ENCODE peak calls at places on chromosomes 11 and 22, in five cellular contexts. One of them, this sample, is unnamed.
A peak's percentile ranks its signal among the peaks of the same experiment; 100 is the strongest.

GRCh38 chr11:61834278-61835004 is 6.3 kb downstream of the FADS2 start:
- DNase-seq in breast epithelium: no peak
- DNase-seq in transverse colon: no peak
- DNase-seq in endothelial cell of umbilical vein: peak; percentile 88
- DNase-seq in aorta: peak; percentile 87
- DNase-seq in this sample: peak; percentile 87

GRCh38 chr11:26858098-26858497 is 135.8 kb upstream of the FIBIN start:
- DNase-seq in endothelial cell of umbilical vein: no peak
- DNase-seq in transverse colon: no peak
- DNase-seq in aorta: no peak
- DNase-seq in breast epithelium: no peak
- DNase-seq in this sample: no peak

GRCh38 chr22:19222242-19223005 is 43.9 kb upstream of the SLC25A1 start:
- DNase-seq in aorta: no peak
- DNase-seq in breast epithelium: no peak
- DNase-seq in endothelial cell of umbilical vein: no peak
- DNase-seq in transverse colon: no peak
- DNase-seq in this sample: no peak

GRCh38 chr11:29511394-29511793 is 505.4 kb downstream of the KCNA4 start:
- DNase-seq in endothelial cell of umbilical vein: no peak
- DNase-seq in transverse colon: no peak
- DNase-seq in breast epithelium: no peak
- DNase-seq in aorta: no peak
- DNase-seq in this sample: no peak

GRCh38 chr11:117690484-117691205 is 106.4 kb downstream of the DSCAML1 start:
- DNase-seq in aorta: no peak
- DNase-seq in breast epithelium: no peak
- DNase-seq in endothelial cell of umbilical vein: no peak
- DNase-seq in transverse colon: no peak
- DNase-seq in this sample: no peak

GRCh38 chr22:48660795-48661740 is 1166.6 kb downstream of the BRD1 start:
- DNase-seq in breast epithelium: no peak
- DNase-seq in transverse colon: no peak
- DNase-seq in endothelial cell of umbilical vein: no peak
- DNase-seq in aorta: no peak
- DNase-seq in this sample: no peak

GRCh38 chr22:35510481-35510934 is 30.1 kb upstream of the RASD2 start:
- DNase-seq in endothelial cell of umbilical vein: no peak
- DNase-seq in aorta: no peak
- DNase-seq in transverse colon: no peak
- DNase-seq in breast epithelium: no peak
- DNase-seq in this sample: no peak

GRCh38 chr11:6191733-6192132 is 7.3 kb upstream of the OR52W1 start:
- DNase-seq in endothelial cell of umbilical vein: no peak
- DNase-seq in transverse colon: no peak
- DNase-seq in aorta: no peak
- DNase-seq in breast epithelium: no peak
- DNase-seq in this sample: no peak

GRCh38 chr11:128289048-128289447 is 298.3 kb downstream of the ETS1 start:
- DNase-seq in aorta: no peak
- DNase-seq in transverse colon: no peak
- DNase-seq in breast epithelium: no peak
- DNase-seq in endothelial cell of umbilical vein: no peak
- DNase-seq in this sample: no peak

GRCh38 chr11:30107899-30108298 is 91.1 kb upstream of the KCNA4 start:
- DNase-seq in transverse colon: no peak
- DNase-seq in endothelial cell of umbilical vein: no peak
- DNase-seq in aorta: no peak
- DNase-seq in breast epithelium: no peak
- DNase-seq in this sample: no peak

GRCh38 chr11:1937616-1938342 is 9.4 kb upstream of the MRPL23 start:
- DNase-seq in aorta: peak; percentile 33
- DNase-seq in transverse colon: no peak
- DNase-seq in endothelial cell of umbilical vein: no peak
- DNase-seq in breast epithelium: no peak
- DNase-seq in this sample: no peak

GRCh38 chr11:100942016-100942415 is 187.6 kb downstream of the PGR start:
- DNase-seq in transverse colon: peak; percentile 11
- DNase-seq in breast epithelium: peak; percentile 57
- DNase-seq in aorta: no peak
- DNase-seq in endothelial cell of umbilical vein: no peak
- DNase-seq in this sample: peak; percentile 47

GRCh38 chr11:109819410-109819809 is 273.8 kb upstream of the ZC3H12C start:
- DNase-seq in transverse colon: no peak
- DNase-seq in endothelial cell of umbilical vein: no peak
- DNase-seq in breast epithelium: no peak
- DNase-seq in aorta: no peak
- DNase-seq in this sample: no peak

GRCh38 chr11:14607713-14608112 is 35.9 kb upstream of the PDE3B start:
- DNase-seq in breast epithelium: no peak
- DNase-seq in transverse colon: no peak
- DNase-seq in aorta: no peak
- DNase-seq in endothelial cell of umbilical vein: no peak
- DNase-seq in this sample: no peak

GRCh38 chr22:17501679-17502285 is 61.5 kb upstream of the SLC25A18 start:
- DNase-seq in breast epithelium: no peak
- DNase-seq in aorta: no peak
- DNase-seq in endothelial cell of umbilical vein: peak; percentile 79
- DNase-seq in transverse colon: peak; percentile 9
- DNase-seq in this sample: no peak

GRCh38 chr22:22751043-22751603 is 106.7 kb downstream of the GGTLC2 start:
- DNase-seq in breast epithelium: no peak
- DNase-seq in transverse colon: no peak
- DNase-seq in aorta: no peak
- DNase-seq in endothelial cell of umbilical vein: no peak
- DNase-seq in this sample: no peak

GRCh38 chr11:33620423-33621120 is 80.1 kb downstream of the C11orf91 start:
- DNase-seq in transverse colon: no peak
- DNase-seq in endothelial cell of umbilical vein: peak; percentile 11
- DNase-seq in aorta: no peak
- DNase-seq in breast epithelium: no peak
- DNase-seq in this sample: no peak

GRCh38 chr22:20107471-20107901 is 8.4 kb upstream of the RANBP1 start:
- DNase-seq in breast epithelium: no peak
- DNase-seq in endothelial cell of umbilical vein: no peak
- DNase-seq in aorta: peak; percentile 36
- DNase-seq in transverse colon: no peak
- DNase-seq in this sample: peak; percentile 6

GRCh38 chr11:47331454-47332302 is 20.8 kb downstream of the MYBPC3 start:
- DNase-seq in endothelial cell of umbilical vein: no peak
- DNase-seq in breast epithelium: no peak
- DNase-seq in aorta: no peak
- DNase-seq in transverse colon: peak; percentile 69
- DNase-seq in this sample: peak; percentile 34

GRCh38 chr11:94183886-94184264 is 55.2 kb downstream of the PANX1 start:
- DNase-seq in transverse colon: peak; percentile 73
- DNase-seq in aorta: peak; percentile 71
- DNase-seq in endothelial cell of umbilical vein: peak; percentile 71
- DNase-seq in breast epithelium: peak; percentile 73
- DNase-seq in this sample: peak; percentile 49

GRCh38 chr11:78941226-78941851 is 366.7 kb upstream of the NARS2 start:
- DNase-seq in breast epithelium: no peak
- DNase-seq in transverse colon: no peak
- DNase-seq in aorta: no peak
- DNase-seq in endothelial cell of umbilical vein: no peak
- DNase-seq in this sample: peak; percentile 54

GRCh38 chr11:133536198-133536597 is 3.9 kb upstream of the OPCML start:
- DNase-seq in aorta: no peak
- DNase-seq in transverse colon: no peak
- DNase-seq in endothelial cell of umbilical vein: no peak
- DNase-seq in breast epithelium: no peak
- DNase-seq in this sample: no peak

GRCh38 chr11:93113824-93114223 is 84.0 kb downstream of the SLC36A4 start:
- DNase-seq in endothelial cell of umbilical vein: no peak
- DNase-seq in aorta: no peak
- DNase-seq in transverse colon: no peak
- DNase-seq in breast epithelium: no peak
- DNase-seq in this sample: no peak

GRCh38 chr11:116852261-116853125 is 15.1 kb upstream of the APOA1 start:
- DNase-seq in aorta: no peak
- DNase-seq in transverse colon: peak; percentile 42
- DNase-seq in endothelial cell of umbilical vein: peak; percentile 63
- DNase-seq in breast epithelium: no peak
- DNase-seq in this sample: no peak

GRCh38 chr11:46977038-46977818 is 40.7 kb downstream of the CSTPP1 start:
- DNase-seq in endothelial cell of umbilical vein: no peak
- DNase-seq in transverse colon: no peak
- DNase-seq in breast epithelium: no peak
- DNase-seq in aorta: no peak
- DNase-seq in this sample: no peak

GRCh38 chr11:9029477-9029876 is 25.7 kb upstream of the NRIP3 start:
- DNase-seq in breast epithelium: no peak
- DNase-seq in endothelial cell of umbilical vein: no peak
- DNase-seq in transverse colon: no peak
- DNase-seq in aorta: no peak
- DNase-seq in this sample: no peak

GRCh38 chr11:19200410-19201201 is 1.2 kb downstream of the CSRP3 start:
- DNase-seq in aorta: peak; percentile 55
- DNase-seq in breast epithelium: peak; percentile 63
- DNase-seq in endothelial cell of umbilical vein: peak; percentile 63
- DNase-seq in transverse colon: peak; percentile 60
- DNase-seq in this sample: no peak
- H3K27ac ChIP-seq in aorta: no peak overlapping the region
- H3K27ac ChIP-seq in breast epithelium: no peak overlapping the region
- H3K27ac ChIP-seq in endothelial cell of umbilical vein: no peak overlapping the region
- H3K27ac ChIP-seq in transverse colon: peak overlapping the region; percentile 21
- H3K27ac ChIP-seq in this sample: peak overlapping the region; percentile 82

GRCh38 chr11:64180871-64181270 is 5.1 kb upstream of the STIP1 start:
- DNase-seq in breast epithelium: no peak
- DNase-seq in aorta: no peak
- DNase-seq in transverse colon: no peak
- DNase-seq in endothelial cell of umbilical vein: no peak
- DNase-seq in this sample: no peak

GRCh38 chr11:64181506-64182411 is 4.2 kb upstream of the STIP1 start:
- DNase-seq in aorta: peak; percentile 97
- DNase-seq in breast epithelium: peak; percentile 87
- DNase-seq in transverse colon: peak; percentile 93
- DNase-seq in endothelial cell of umbilical vein: peak; percentile 95
- DNase-seq in this sample: peak; percentile 97

GRCh38 chr11:64185323-64186204 is at the start of gene STIP1:
- DNase-seq in endothelial cell of umbilical vein: peak; percentile 100
- DNase-seq in aorta: peak; percentile 99
- DNase-seq in transverse colon: peak; percentile 99
- DNase-seq in breast epithelium: peak; percentile 100
- DNase-seq in this sample: peak; percentile 99

GRCh38 chr11:64186205-64187165 is 514 bp downstream of the STIP1 start:
- DNase-seq in aorta: no peak
- DNase-seq in endothelial cell of umbilical vein: peak; percentile 39
- DNase-seq in transverse colon: peak; percentile 29
- DNase-seq in breast epithelium: no peak
- DNase-seq in this sample: no peak

DNA sequence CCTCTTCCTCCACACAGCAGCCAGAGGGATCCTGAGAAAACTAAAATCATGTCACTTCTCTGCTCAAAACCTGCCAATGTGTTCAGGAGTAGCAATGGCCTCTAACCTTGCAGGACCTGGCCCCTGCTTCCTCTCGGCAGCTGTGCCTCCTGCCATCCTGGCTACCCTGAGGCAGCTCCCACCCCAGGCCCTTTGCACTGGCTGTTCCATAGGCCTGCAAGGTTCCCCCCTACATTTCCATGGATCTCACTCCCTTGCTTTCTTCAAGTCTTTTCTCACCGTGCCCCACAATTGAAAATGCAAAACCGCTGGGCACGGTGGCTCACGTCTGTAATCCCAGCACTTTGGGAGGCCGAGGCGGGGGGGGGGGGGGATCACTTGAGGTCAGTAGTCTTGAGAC is 2.1 kb upstream of the STIP1 start:
- DNase-seq in aorta: no peak
- DNase-seq in breast epithelium: no peak
- DNase-seq in transverse colon: no peak
- DNase-seq in endothelial cell of umbilical vein: no peak
- DNase-seq in this sample: no peak
- H3K4me3 ChIP-seq in aorta: no peak overlapping the region
- H3K4me3 ChIP-seq in breast epithelium: no peak overlapping the region
- H3K4me3 ChIP-seq in transverse colon: no peak overlapping the region
- H3K4me3 ChIP-seq in endothelial cell of umbilical vein: no peak overlapping the region
- H3K4me3 ChIP-seq in this sample: no peak overlapping the region

GRCh38 chr22:31953251-31953650 is 8.9 kb downstream of the YWHAH start:
- DNase-seq in transverse colon: no peak
- DNase-seq in aorta: no peak
- DNase-seq in endothelial cell of umbilical vein: no peak
- DNase-seq in breast epithelium: no peak
- DNase-seq in this sample: no peak

GRCh38 chr22:31950226-31950625 is 5.9 kb downstream of the YWHAH start:
- DNase-seq in aorta: no peak
- DNase-seq in transverse colon: no peak
- DNase-seq in breast epithelium: no peak
- DNase-seq in endothelial cell of umbilical vein: no peak
- DNase-seq in this sample: peak; percentile 66

GRCh38 chr22:31952459-31952858 is 8.1 kb downstream of the YWHAH start:
- DNase-seq in transverse colon: no peak
- DNase-seq in breast epithelium: no peak
- DNase-seq in aorta: no peak
- DNase-seq in endothelial cell of umbilical vein: peak; percentile 89
- DNase-seq in this sample: no peak

GRCh38 chr22:31952094-31952401 is 7.7 kb downstream of the YWHAH start:
- DNase-seq in breast epithelium: no peak
- DNase-seq in endothelial cell of umbilical vein: peak; percentile 11
- DNase-seq in aorta: no peak
- DNase-seq in transverse colon: no peak
- DNase-seq in this sample: peak; percentile 9

GRCh38 chr22:31951201-31952093 is 7.1 kb downstream of the YWHAH start:
- DNase-seq in breast epithelium: no peak
- DNase-seq in endothelial cell of umbilical vein: no peak
- DNase-seq in transverse colon: no peak
- DNase-seq in aorta: no peak
- DNase-seq in this sample: no peak
- H3K4me1 ChIP-seq in breast epithelium: peaks cover 23% of the 10 kb centered on the region
- H3K4me1 ChIP-seq in endothelial cell of umbilical vein: peaks cover 47% of the 10 kb centered on the region
- H3K4me1 ChIP-seq in transverse colon: peaks cover 34% of the 10 kb centered on the region
- H3K4me1 ChIP-seq in aorta: peaks cover 14% of the 10 kb centered on the region
- H3K4me1 ChIP-seq in this sample: peaks cover 14% of the 10 kb centered on the region

GRCh38 chr11:121248496-121248895 is 44.1 kb upstream of the SC5D start:
- DNase-seq in aorta: no peak
- DNase-seq in endothelial cell of umbilical vein: no peak
- DNase-seq in breast epithelium: no peak
- DNase-seq in transverse colon: no peak
- DNase-seq in this sample: no peak

GRCh38 chr11:121246021-121246768 is 46.4 kb upstream of the SC5D start:
- DNase-seq in endothelial cell of umbilical vein: no peak
- DNase-seq in transverse colon: no peak
- DNase-seq in breast epithelium: no peak
- DNase-seq in aorta: no peak
- DNase-seq in this sample: no peak

GRCh38 chr11:121249039-121249663 is 43.4 kb upstream of the SC5D start:
- DNase-seq in breast epithelium: no peak
- DNase-seq in aorta: no peak
- DNase-seq in transverse colon: no peak
- DNase-seq in endothelial cell of umbilical vein: peak; percentile 54
- DNase-seq in this sample: no peak

GRCh38 chr11:121244861-121245260 is 47.7 kb upstream of the SC5D start:
- DNase-seq in transverse colon: no peak
- DNase-seq in aorta: no peak
- DNase-seq in breast epithelium: no peak
- DNase-seq in endothelial cell of umbilical vein: no peak
- DNase-seq in this sample: no peak

DNA sequence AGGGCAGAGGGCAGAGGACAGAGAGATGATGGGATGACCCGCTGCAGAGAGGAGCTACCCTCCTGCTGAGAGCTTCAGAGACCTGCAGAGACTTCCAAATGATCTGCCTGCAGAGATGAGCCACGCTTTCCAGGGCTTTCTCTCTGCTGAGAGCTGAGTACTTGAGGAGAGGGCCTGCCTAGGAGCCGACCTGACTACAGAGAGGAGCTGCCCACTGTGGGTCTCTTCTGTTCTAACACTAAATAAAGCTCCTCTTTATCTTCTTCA is 45.9 kb upstream of the SC5D start:
- DNase-seq in transverse colon: no peak
- DNase-seq in endothelial cell of umbilical vein: no peak
- DNase-seq in breast epithelium: no peak
- DNase-seq in aorta: no peak
- DNase-seq in this sample: no peak
- H3K27ac ChIP-seq in transverse colon: no peak overlapping the region
- H3K27ac ChIP-seq in endothelial cell of umbilical vein: no peak overlapping the region
- H3K27ac ChIP-seq in breast epithelium: no peak overlapping the region
- H3K27ac ChIP-seq in aorta: no peak overlapping the region
- H3K27ac ChIP-seq in this sample: no peak overlapping the region